ENCODE peak calls at places on chromosomes 1 and 21, in four cellular contexts. X, L, O and B are unnamed samples.

GRCh38 chr1:40024671-40025070 is 15.9 kb upstream of the CAP1 start:
- DNase-seq in X (no peak), L (no peak), O (no peak), B (no peak)

GRCh38 chr1:46612937-46613660 is 3.5 kb downstream of the MOB3C start:
- DNase-seq in O (no peak), L (no peak), X (no peak), B (peak)

GRCh38 chr1:17919525-17920439 is 164.6 kb downstream of the ACTL8 start:
- DNase-seq in O (peak), X (no peak), L (no peak), B (peak)

GRCh38 chr1:198623920-198624647 is 14.8 kb upstream of the PTPRC start:
- DNase-seq in L (no peak), O (peak), X (no peak), B (no peak)

GRCh38 chr1:5286244-5286643 is 631.8 kb downstream of the AJAP1 start:
- DNase-seq in L (no peak), O (no peak), X (peak), B (no peak)

GRCh38 chr21:45332981-45333582 is 45.4 kb upstream of the POFUT2 start:
- DNase-seq in O (no peak), X (no peak), L (no peak), B (no peak)

GRCh38 chr1:30123036-30123535 is 600.3 kb downstream of the MATN1 start:
- DNase-seq in O (no peak), X (no peak), L (no peak), B (no peak)

GRCh38 chr1:183024352-183025337 is 1.4 kb downstream of the LAMC1 start:
- DNase-seq in O (no peak), X (no peak), L (no peak), B (no peak)

GRCh38 chr1:226095286-226095685 is 32.8 kb downstream of the H3-3A start:
- DNase-seq in X (no peak), L (no peak), O (no peak), B (no peak)

GRCh38 chr1:196001188-196001587 is 607.1 kb downstream of the KCNT2 start:
- DNase-seq in O (no peak), L (no peak), X (no peak), B (no peak)

GRCh38 chr1:180301135-180301737 is 71.2 kb downstream of the LHX4 start:
- DNase-seq in O (no peak), L (no peak), X (no peak), B (no peak)

GRCh38 chr1:236303675-236304074 is 21.9 kb upstream of the ERO1B start:
- DNase-seq in O (no peak), L (no peak), X (no peak), B (no peak)

GRCh38 chr1:41975850-41976569 is 57.3 kb upstream of the HIVEP3 start:
- DNase-seq in L (no peak), X (no peak), O (no peak), B (no peak)

GRCh38 chr1:19437911-19438310 is 47.4 kb downstream of the CAPZB start:
- DNase-seq in O (no peak), L (no peak), X (no peak), B (no peak)

GRCh38 chr1:42259059-42259738 is 75.8 kb downstream of the FOXJ3 start:
- DNase-seq in L (no peak), X (no peak), O (no peak), B (peak)

GRCh38 chr1:17624540-17625256 is 85.2 kb downstream of the ARHGEF10L start:
- DNase-seq in L (no peak), X (no peak), O (no peak), B (no peak)

GRCh38 chr21:45866473-45867010 is 115.0 kb upstream of the COL6A1 start:
- DNase-seq in X (no peak), L (no peak), O (no peak), B (no peak)